ENCODE peak calls at places on chromosomes 11 and 22, in nine cellular contexts. One of them, this sample, is unnamed.

GRCh38 chr11:72669527-72669926 is 4.7 kb downstream of the PDE2A start:
- DNase-seq in A549: no peak
- DNase-seq in dorsolateral prefrontal cortex: no peak
- DNase-seq in spleen: no peak
- DNase-seq in RWPE1: no peak
- DNase-seq in brain microvascular endothelial cell: no peak
- DNase-seq in IMR-90: no peak
- DNase-seq in CD8-positive, alpha-beta T cell: no peak
- DNase-seq in Panc1: no peak
- DNase-seq in this sample: no peak

GRCh38 chr11:110833033-110833484 is 120.8 kb upstream of the ARHGAP20 start:
- DNase-seq in dorsolateral prefrontal cortex: no peak
- DNase-seq in RWPE1: peak
- DNase-seq in spleen: no peak
- DNase-seq in CD8-positive, alpha-beta T cell: no peak
- DNase-seq in Panc1: no peak
- DNase-seq in A549: no peak
- DNase-seq in brain microvascular endothelial cell: no peak
- DNase-seq in IMR-90: peak
- DNase-seq in this sample: no peak

GRCh38 chr11:61152816-61153592 is 8.2 kb downstream of the VPS37C start:
- DNase-seq in brain microvascular endothelial cell: peak
- DNase-seq in dorsolateral prefrontal cortex: peak
- DNase-seq in A549: no peak
- DNase-seq in RWPE1: peak
- DNase-seq in IMR-90: peak
- DNase-seq in Panc1: no peak
- DNase-seq in CD8-positive, alpha-beta T cell: no peak
- DNase-seq in spleen: peak
- DNase-seq in this sample: peak

GRCh38 chr11:83287631-83288030 is 1.5 kb upstream of the CCDC90B start:
- DNase-seq in CD8-positive, alpha-beta T cell: no peak
- DNase-seq in A549: no peak
- DNase-seq in Panc1: no peak
- DNase-seq in RWPE1: no peak
- DNase-seq in brain microvascular endothelial cell: no peak
- DNase-seq in IMR-90: no peak
- DNase-seq in dorsolateral prefrontal cortex: no peak
- DNase-seq in spleen: no peak
- DNase-seq in this sample: no peak

GRCh38 chr11:78221396-78222315 is 32.9 kb downstream of the USP35 start:
- DNase-seq in dorsolateral prefrontal cortex: no peak
- DNase-seq in CD8-positive, alpha-beta T cell: no peak
- DNase-seq in A549: no peak
- DNase-seq in brain microvascular endothelial cell: no peak
- DNase-seq in Panc1: no peak
- DNase-seq in spleen: no peak
- DNase-seq in RWPE1: no peak
- DNase-seq in IMR-90: no peak
- DNase-seq in this sample: no peak

GRCh38 chr11:57399221-57399620 is 8.8 kb upstream of the PRG2 start:
- DNase-seq in spleen: no peak
- DNase-seq in Panc1: no peak
- DNase-seq in CD8-positive, alpha-beta T cell: no peak
- DNase-seq in brain microvascular endothelial cell: no peak
- DNase-seq in A549: no peak
- DNase-seq in IMR-90: no peak
- DNase-seq in dorsolateral prefrontal cortex: no peak
- DNase-seq in RWPE1: peak
- DNase-seq in this sample: no peak

GRCh38 chr11:118152552-118153471 is at the start of gene SCN4B:
- DNase-seq in dorsolateral prefrontal cortex: peak
- DNase-seq in CD8-positive, alpha-beta T cell: no peak
- DNase-seq in brain microvascular endothelial cell: peak
- DNase-seq in IMR-90: peak
- DNase-seq in Panc1: no peak
- DNase-seq in RWPE1: peak
- DNase-seq in A549: peak
- DNase-seq in spleen: no peak
- DNase-seq in this sample: no peak

GRCh38 chr22:49046000-49046545 is 781.6 kb downstream of the BRD1 start:
- DNase-seq in dorsolateral prefrontal cortex: peak
- DNase-seq in A549: no peak
- DNase-seq in spleen: no peak
- DNase-seq in CD8-positive, alpha-beta T cell: no peak
- DNase-seq in brain microvascular endothelial cell: no peak
- DNase-seq in Panc1: no peak
- DNase-seq in IMR-90: no peak
- DNase-seq in RWPE1: no peak
- DNase-seq in this sample: no peak

GRCh38 chr11:115869780-115870431 is 365.7 kb upstream of the CADM1 start:
- DNase-seq in Panc1: peak
- DNase-seq in spleen: no peak
- DNase-seq in IMR-90: peak
- DNase-seq in brain microvascular endothelial cell: no peak
- DNase-seq in RWPE1: no peak
- DNase-seq in dorsolateral prefrontal cortex: no peak
- DNase-seq in CD8-positive, alpha-beta T cell: no peak
- DNase-seq in A549: no peak
- DNase-seq in this sample: no peak

GRCh38 chr11:118135051-118135795 is 17.4 kb downstream of the SCN4B start:
- DNase-seq in A549: no peak
- DNase-seq in Panc1: no peak
- DNase-seq in spleen: no peak
- DNase-seq in IMR-90: no peak
- DNase-seq in CD8-positive, alpha-beta T cell: no peak
- DNase-seq in dorsolateral prefrontal cortex: no peak
- DNase-seq in RWPE1: no peak
- DNase-seq in brain microvascular endothelial cell: no peak
- DNase-seq in this sample: no peak

GRCh38 chr11:64208086-64208795 is 1.7 kb downstream of the FERMT3 start:
- DNase-seq in brain microvascular endothelial cell: no peak
- DNase-seq in A549: no peak
- DNase-seq in spleen: peak
- DNase-seq in CD8-positive, alpha-beta T cell: no peak
- DNase-seq in Panc1: no peak
- DNase-seq in dorsolateral prefrontal cortex: no peak
- DNase-seq in RWPE1: no peak
- DNase-seq in IMR-90: no peak
- DNase-seq in this sample: no peak

DNA sequence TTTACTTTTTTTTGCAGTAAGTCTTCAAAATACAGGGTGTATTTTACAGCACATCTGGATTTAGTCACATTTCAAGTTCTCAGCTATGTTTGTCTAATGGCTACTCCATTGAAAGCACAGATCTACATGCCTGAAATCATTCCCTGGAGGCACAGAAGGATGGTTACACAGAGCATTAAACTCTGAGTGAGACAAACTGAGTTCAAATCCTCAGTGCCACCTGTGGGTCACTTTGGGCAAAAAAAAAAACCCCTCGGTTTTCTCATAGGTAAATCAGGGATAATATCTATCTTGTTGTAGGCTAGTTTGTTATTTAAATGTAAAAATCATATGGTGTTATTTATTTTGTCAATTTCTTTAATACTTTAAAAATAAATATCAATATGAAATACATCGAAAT is 7.7 kb downstream of the ANKRD49 start:
- DNase-seq in dorsolateral prefrontal cortex: no peak
- DNase-seq in CD8-positive, alpha-beta T cell: no peak
- DNase-seq in brain microvascular endothelial cell: no peak
- DNase-seq in RWPE1: no peak
- DNase-seq in A549: no peak
- DNase-seq in spleen: no peak
- DNase-seq in IMR-90: no peak
- DNase-seq in Panc1: no peak
- DNase-seq in this sample: no peak
- TF ChIP-seq CTCF in dorsolateral prefrontal cortex: no peak
- TF ChIP-seq CTCF in CD8-positive, alpha-beta T cell: no peak
- TF ChIP-seq CTCF in brain microvascular endothelial cell: no peak
- TF ChIP-seq CTCF in RWPE1: no peak
- TF ChIP-seq CTCF in A549: no peak
- TF ChIP-seq CTCF in spleen: no peak
- TF ChIP-seq CTCF in IMR-90: no peak
- TF ChIP-seq CTCF in Panc1: peak
- TF ChIP-seq CTCF in this sample: no peak

DNA sequence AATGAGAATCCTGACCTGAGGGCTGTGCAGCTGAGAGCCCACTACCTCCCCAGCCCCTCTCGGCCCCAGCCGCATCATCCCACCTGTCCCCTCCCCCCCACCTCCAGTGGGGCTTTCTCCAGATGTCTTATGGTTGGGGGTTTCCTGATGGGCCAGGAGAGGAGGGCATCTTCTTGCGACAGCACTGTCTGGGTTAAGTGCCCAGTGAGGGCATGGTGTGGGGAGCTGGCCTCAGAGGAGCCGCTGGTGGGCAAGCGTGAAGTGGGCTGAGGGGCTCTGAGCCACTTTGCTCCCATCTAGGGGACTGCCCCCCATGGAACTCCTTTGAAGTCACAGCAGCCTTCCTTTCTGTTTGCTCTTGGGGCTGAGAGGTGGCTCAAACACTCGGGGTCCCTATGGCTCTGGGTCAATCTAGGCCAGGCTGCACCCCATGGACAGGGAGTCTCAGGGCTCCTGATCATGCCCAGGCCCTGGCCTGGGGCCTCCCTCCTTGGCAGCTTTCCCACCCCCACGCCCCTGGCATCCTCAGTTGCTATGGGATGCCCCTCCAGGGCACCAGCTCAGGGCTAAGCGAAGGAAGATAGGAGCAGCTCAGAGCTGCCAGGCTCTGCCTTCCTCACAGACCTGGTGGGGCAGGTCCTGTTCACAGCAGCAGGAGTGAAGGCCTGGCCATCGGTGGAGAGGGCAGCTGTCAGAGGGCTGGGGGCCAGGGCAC is 11.0 kb upstream of the MIEF1 start:
- DNase-seq in A549: no peak
- DNase-seq in spleen: no peak
- DNase-seq in CD8-positive, alpha-beta T cell: peak
- DNase-seq in RWPE1: no peak
- DNase-seq in dorsolateral prefrontal cortex: no peak
- DNase-seq in IMR-90: no peak
- DNase-seq in Panc1: no peak
- DNase-seq in brain microvascular endothelial cell: no peak
- DNase-seq in this sample: no peak
- H3K27ac ChIP-seq in A549: no peak
- H3K27ac ChIP-seq in spleen: no peak
- H3K27ac ChIP-seq in CD8-positive, alpha-beta T cell: no peak
- H3K27ac ChIP-seq in RWPE1: no peak
- H3K27ac ChIP-seq in dorsolateral prefrontal cortex: no peak
- H3K27ac ChIP-seq in IMR-90: no peak
- H3K27ac ChIP-seq in Panc1: no peak
- H3K27ac ChIP-seq in brain microvascular endothelial cell: no peak
- H3K27ac ChIP-seq in this sample: no peak

GRCh38 chr11:18727499-18728236 is 1.7 kb upstream of the IGSF22 start:
- DNase-seq in brain microvascular endothelial cell: peak
- DNase-seq in A549: peak
- DNase-seq in IMR-90: peak
- DNase-seq in dorsolateral prefrontal cortex: no peak
- DNase-seq in spleen: no peak
- DNase-seq in CD8-positive, alpha-beta T cell: peak
- DNase-seq in Panc1: peak
- DNase-seq in RWPE1: peak
- DNase-seq in this sample: no peak
- TF ChIP-seq CTCF in brain microvascular endothelial cell: peak
- TF ChIP-seq CTCF in A549: peak
- TF ChIP-seq CTCF in IMR-90: peak
- TF ChIP-seq CTCF in dorsolateral prefrontal cortex: peak
- TF ChIP-seq CTCF in spleen: peak
- TF ChIP-seq CTCF in CD8-positive, alpha-beta T cell: peak
- TF ChIP-seq CTCF in Panc1: peak
- TF ChIP-seq CTCF in RWPE1: peak
- TF ChIP-seq CTCF in this sample: peak

GRCh38 chr11:3121931-3122774 is 43.0 kb downstream of the OSBPL5 start:
- DNase-seq in dorsolateral prefrontal cortex: peak
- DNase-seq in spleen: peak
- DNase-seq in Panc1: no peak
- DNase-seq in RWPE1: no peak
- DNase-seq in A549: no peak
- DNase-seq in CD8-positive, alpha-beta T cell: no peak
- DNase-seq in brain microvascular endothelial cell: no peak
- DNase-seq in IMR-90: no peak
- DNase-seq in this sample: peak
- H3K27ac ChIP-seq in dorsolateral prefrontal cortex: peak
- H3K27ac ChIP-seq in spleen: no peak
- H3K27ac ChIP-seq in Panc1: no peak
- H3K27ac ChIP-seq in RWPE1: peak
- H3K27ac ChIP-seq in A549: no peak
- H3K27ac ChIP-seq in CD8-positive, alpha-beta T cell: no peak
- H3K27ac ChIP-seq in brain microvascular endothelial cell: no peak
- H3K27ac ChIP-seq in IMR-90: no peak
- H3K27ac ChIP-seq in this sample: no peak